ENCODE peak calls at places on chromosome 13, in five cellular contexts. One of them, this sample, is unnamed.

GRCh38 chr13:88601949-88602348 is 930.8 kb downstream of the SLITRK5 start:
- DNase-seq in SHP77: peak; percentile 32
- DNase-seq in C1 segment of cervical spinal cord: no peak
- DNase-seq in body of pancreas: no peak
- DNase-seq in hippocampal formation: no peak
- DNase-seq in this sample: no peak

GRCh38 chr13:42715909-42716308 is 65.5 kb upstream of the FAM216B start:
- DNase-seq in C1 segment of cervical spinal cord: no peak
- DNase-seq in SHP77: no peak
- DNase-seq in hippocampal formation: no peak
- DNase-seq in body of pancreas: no peak
- DNase-seq in this sample: no peak

GRCh38 chr13:88461272-88462009 is 790.3 kb downstream of the SLITRK5 start:
- DNase-seq in hippocampal formation: no peak
- DNase-seq in SHP77: no peak
- DNase-seq in C1 segment of cervical spinal cord: no peak
- DNase-seq in body of pancreas: no peak
- DNase-seq in this sample: no peak

GRCh38 chr13:78323040-78323439 is 280.3 kb downstream of the POU4F1 start:
- DNase-seq in C1 segment of cervical spinal cord: no peak
- DNase-seq in SHP77: no peak
- DNase-seq in hippocampal formation: no peak
- DNase-seq in body of pancreas: no peak
- DNase-seq in this sample: no peak

GRCh38 chr13:100796463-100796862 is 121.9 kb upstream of the TMTC4 start:
- DNase-seq in body of pancreas: no peak
- DNase-seq in hippocampal formation: no peak
- DNase-seq in C1 segment of cervical spinal cord: no peak
- DNase-seq in SHP77: no peak
- DNase-seq in this sample: no peak

GRCh38 chr13:36430247-36431203 is 1.8 kb upstream of the CCNA1 start:
- DNase-seq in hippocampal formation: no peak
- DNase-seq in body of pancreas: peak; percentile 37
- DNase-seq in SHP77: no peak
- DNase-seq in C1 segment of cervical spinal cord: no peak
- DNase-seq in this sample: peak; percentile 8

GRCh38 chr13:44068169-44068568 is 188.5 kb downstream of the LACC1 start:
- DNase-seq in C1 segment of cervical spinal cord: no peak
- DNase-seq in body of pancreas: no peak
- DNase-seq in hippocampal formation: no peak
- DNase-seq in SHP77: no peak
- DNase-seq in this sample: no peak

GRCh38 chr13:75299913-75300862 is 181.8 kb downstream of the TBC1D4 start:
- DNase-seq in C1 segment of cervical spinal cord: no peak
- DNase-seq in body of pancreas: no peak
- DNase-seq in hippocampal formation: no peak
- DNase-seq in SHP77: no peak
- DNase-seq in this sample: no peak

GRCh38 chr13:55577847-55578210 is 1562.9 kb upstream of the PRR20A start:
- DNase-seq in C1 segment of cervical spinal cord: no peak
- DNase-seq in SHP77: no peak
- DNase-seq in hippocampal formation: no peak
- DNase-seq in body of pancreas: no peak
- DNase-seq in this sample: no peak

GRCh38 chr13:111114362-111115050 is 604 bp upstream of the ARHGEF7 start:
- DNase-seq in body of pancreas: peak; percentile 39
- DNase-seq in hippocampal formation: no peak
- DNase-seq in C1 segment of cervical spinal cord: no peak
- DNase-seq in SHP77: no peak
- DNase-seq in this sample: peak; percentile 42